ENCODE peak calls at places on chromosomes 12 and 14, in four cellular contexts. A is GM18507, Z is GM12865, S is fibroblast of mammary gland. G is an unnamed sample.

GRCh38 chr14:74698894-74699293 is 14.0 kb downstream of the AREL1 start:
- DNase-seq in A (no peak), Z (no peak), S (no peak), G (no peak)

GRCh38 chr12:31234955-31235867 is 90.7 kb downstream of the SINHCAF start:
- DNase-seq in A (no peak), Z (peak; percentile 19), S (peak; percentile 16), G (peak; percentile 59)

GRCh38 chr14:85333313-85333712 is 196.6 kb upstream of the FLRT2 start:
- DNase-seq in A (no peak), Z (no peak), S (peak; percentile 76), G (peak; percentile 38)

GRCh38 chr12:92290881-92291280 is 145.2 kb upstream of the BTG1 start:
- DNase-seq in A (no peak), Z (no peak), S (peak; percentile 30), G (peak; percentile 70)

GRCh38 chr12:19375888-19376287 is 63.4 kb upstream of the AEBP2 start:
- DNase-seq in A (no peak), Z (no peak), S (no peak), G (no peak)

GRCh38 chr12:96489392-96490056 is at the start of gene CFAP54:
- DNase-seq in A (peak; percentile 85), Z (peak; percentile 94), S (peak; percentile 93), G (peak; percentile 92)

GRCh38 chr14:91892918-91893527 is 25.7 kb upstream of the TC2N start:
- DNase-seq in A (no peak), Z (peak; percentile 43), S (no peak), G (no peak)

GRCh38 chr14:68214431-68214830 is 394.9 kb downstream of the RAD51B start:
- DNase-seq in A (no peak), Z (no peak), S (peak; percentile 51), G (no peak)

GRCh38 chr12:45192041-45192695 is 23.7 kb upstream of the ANO6 start:
- DNase-seq in A (no peak), Z (no peak), S (peak; percentile 55), G (peak; percentile 85)

GRCh38 chr14:23567186-23568020 is at the start of gene AP1G2:
- DNase-seq in A (peak; percentile 88), Z (peak; percentile 95), S (peak; percentile 50), G (peak; percentile 78)

GRCh38 chr14:80304125-80304766 is 92.9 kb upstream of the DIO2 start:
- DNase-seq in A (no peak), Z (no peak), S (peak; percentile 78), G (peak; percentile 22)

GRCh38 chr14:59631237-59631636 is 54.6 kb upstream of the CCDC175 start:
- DNase-seq in A (no peak), Z (peak; percentile 12), S (peak; percentile 11), G (peak; percentile 5)

GRCh38 chr12:68001486-68002466 is 12.5 kb downstream of the IFNG-AS1 start:
- DNase-seq in A (no peak), Z (peak; percentile 49), S (peak; percentile 40), G (peak; percentile 26)

GRCh38 chr14:56998728-56999127 is 188.4 kb upstream of the OTX2 start:
- DNase-seq in A (no peak), Z (no peak), S (no peak), G (no peak)

GRCh38 chr12:93318720-93319522 is 58.8 kb upstream of the NUDT4 start:
- DNase-seq in A (no peak), Z (no peak), S (no peak), G (peak; percentile 26)

GRCh38 chr12:119176267-119177055 is 2.3 kb upstream of the HSPB8 start:
- DNase-seq in A (no peak), Z (no peak), S (peak; percentile 94), G (peak; percentile 90)

GRCh38 chr14:94543450-94544123 is 17.7 kb upstream of the SERPINA4 start:
- DNase-seq in A (no peak), Z (no peak), S (no peak), G (no peak)

GRCh38 chr14:94623422-94623809 is 11.2 kb downstream of the SERPINA3 start:
- DNase-seq in A (no peak), Z (no peak), S (no peak), G (no peak)

GRCh38 chr12:49784756-49785409 is 43.3 kb downstream of the NCKAP5L start:
- DNase-seq in A (no peak), Z (no peak), S (peak; percentile 52), G (peak; percentile 73)

GRCh38 chr14:64303471-64303917 is 9.3 kb upstream of the ESR2 start:
- DNase-seq in A (peak; percentile 60), Z (peak; percentile 60), S (peak; percentile 69), G (peak; percentile 70)

GRCh38 chr12:3771853-3772252 is 18.9 kb upstream of the CRACR2A start:
- DNase-seq in A (no peak), Z (no peak), S (no peak), G (no peak)

GRCh38 chr12:19095869-19096480 is 33.6 kb upstream of the PLEKHA5 start:
- DNase-seq in A (no peak), Z (no peak), S (peak; percentile 59), G (no peak)

GRCh38 chr12:6950401-6950801 is 755 bp upstream of the PTPN6 start:
- DNase-seq in A (no peak), Z (peak; percentile 71), S (no peak), G (no peak)

GRCh38 chr12:67420506-67420905 is 151.3 kb downstream of the CAND1 start:
- DNase-seq in A (no peak), Z (no peak), S (no peak), G (no peak)

GRCh38 chr14:24106672-24107271 is 7.8 kb upstream of the DCAF11 start:
- DNase-seq in A (no peak), Z (no peak), S (no peak), G (no peak)

GRCh38 chr12:108414021-108414420 is 74.9 kb upstream of the CMKLR1 start:
- DNase-seq in A (no peak), Z (no peak), S (no peak), G (no peak)

GRCh38 chr12:32399373-32400113 is at the start of gene FGD4:
- DNase-seq in A (peak; percentile 54), Z (peak; percentile 73), S (peak; percentile 66), G (peak; percentile 84)

GRCh38 chr12:114018669-114019068 is 52.5 kb upstream of the RBM19 start:
- DNase-seq in A (no peak), Z (no peak), S (peak; percentile 61), G (peak; percentile 36)

G was measured in EH.